ENCODE peak calls at places on chromosomes 12 and 14, in seven cellular contexts. I, T, Y, L, X, M and J are unnamed samples.

GRCh38 chr12:27221625-27222387 is 22.3 kb upstream of the STK38L start:
- DNase-seq in I (no peak), T (no peak), Y (no peak), L (no peak), X (no peak), M (no peak), J (no peak)

GRCh38 chr12:50573271-50573670 is 68.5 kb downstream of the DIP2B start:
- DNase-seq in I (no peak), T (no peak), Y (no peak), L (no peak), X (no peak), M (no peak), J (no peak)

GRCh38 chr12:68899251-68899771 is 33.7 kb downstream of the CPM start:
- DNase-seq in I (no peak), T (no peak), Y (peak), L (peak), X (no peak), M (peak), J (peak)

GRCh38 chr12:3035815-3036702 is 41.1 kb upstream of the TSPAN9 start:
- DNase-seq in I (no peak), T (peak), Y (no peak), L (no peak), X (no peak), M (peak), J (no peak)

GRCh38 chr12:92300781-92301180 is 155.1 kb upstream of the BTG1 start:
- DNase-seq in I (no peak), T (no peak), Y (no peak), L (no peak), X (no peak), M (no peak), J (no peak)

GRCh38 chr14:65234752-65235361 is 132.5 kb upstream of the MAX start:
- DNase-seq in I (no peak), T (no peak), Y (no peak), L (no peak), X (no peak), M (no peak), J (no peak)

GRCh38 chr12:27999521-27999920 is 27.0 kb upstream of the PTHLH start:
- DNase-seq in I (no peak), T (no peak), Y (no peak), L (peak), X (no peak), M (no peak), J (peak)

GRCh38 chr14:29926701-29927595 is 699 bp downstream of the PRKD1 start:
- DNase-seq in I (peak), T (peak), Y (no peak), L (no peak), X (no peak), M (peak), J (no peak)

GRCh38 chr14:89892953-89893352 is 61.6 kb downstream of the EFCAB11 start:
- DNase-seq in I (no peak), T (no peak), Y (no peak), L (no peak), X (no peak), M (no peak), J (no peak)

GRCh38 chr12:50017653-50018052 is 7.6 kb downstream of the RACGAP1 start:
- DNase-seq in I (no peak), T (no peak), Y (no peak), L (no peak), X (no peak), M (no peak), J (no peak)

GRCh38 chr12:46005151-46005797 is 14.9 kb upstream of the SCAF11 start:
- DNase-seq in I (no peak), T (no peak), Y (no peak), L (no peak), X (no peak), M (no peak), J (no peak)